ENCODE peak calls at places on chromosomes 4 and X, in six cellular contexts. A, O, B, S, E and W are unnamed samples.

GRCh38 chr4:184746532-184746870 is 12.6 kb upstream of the CENPU start:
- DNase-seq in A (peak; percentile 65), O (no peak), B (peak; percentile 98), S (peak; percentile 74), E (no peak), W (peak; percentile 64)

GRCh38 chr4:143186202-143186601 is 1.5 kb downstream of the USP38 start:
- DNase-seq in A (no peak), O (no peak), B (peak; percentile 17), S (peak; percentile 75), E (no peak), W (peak; percentile 38)

GRCh38 chr4:124711469-124712416 is 789 bp downstream of the ANKRD50 start:
- DNase-seq in A (peak; percentile 64), O (peak; percentile 52), B (peak; percentile 90), S (peak; percentile 79), E (peak; percentile 14), W (peak; percentile 78)

GRCh38 chr4:163164591-163164990 is 2.1 kb downstream of the NAF1 start:
- DNase-seq in A (no peak), O (no peak), B (peak; percentile 5), S (peak; percentile 39), E (no peak), W (peak; percentile 4)

GRCh38 chr4:101678180-101678579 is 112.3 kb upstream of the BANK1 start:
- DNase-seq in A (no peak), O (no peak), B (no peak), S (peak; percentile 62), E (no peak), W (peak; percentile 21)

GRCh38 chrX:49287665-49288064 is 15.8 kb upstream of the GAGE10 start:
- DNase-seq in A (no peak), O (no peak), B (no peak), S (no peak), E (no peak), W (no peak)

GRCh38 chr4:13285336-13285735 is 198.8 kb downstream of the RAB28 start:
- DNase-seq in A (no peak), O (no peak), B (no peak), S (peak; percentile 31), E (no peak), W (no peak)

GRCh38 chrX:113001836-113002235 is 161.2 kb upstream of the AMOT start:
- DNase-seq in A (no peak), O (no peak), B (no peak), S (peak; percentile 10), E (no peak), W (no peak)

GRCh38 chrX:28802625-28803024 is 215.4 kb downstream of the IL1RAPL1 start:
- DNase-seq in A (no peak), O (no peak), B (peak; percentile 13), S (no peak), E (no peak), W (no peak)

GRCh38 chrX:108309144-108309543 is 129.1 kb downstream of the COL4A6 start:
- DNase-seq in A (no peak), O (no peak), B (peak; percentile 86), S (no peak), E (no peak), W (no peak)

GRCh38 chr4:96952610-96953009 is 1112.7 kb downstream of the PDHA2 start:
- DNase-seq in A (no peak), O (no peak), B (no peak), S (no peak), E (no peak), W (no peak)

GRCh38 chr4:99670409-99671073 is 12.9 kb upstream of the C4orf54 start:
- DNase-seq in A (no peak), O (no peak), B (no peak), S (no peak), E (no peak), W (no peak)

GRCh38 chr4:16952896-16953605 is 54.6 kb upstream of the LDB2 start:
- DNase-seq in A (no peak), O (no peak), B (no peak), S (no peak), E (no peak), W (no peak)

GRCh38 chr4:143294310-143294709 is 42.4 kb upstream of the GAB1 start:
- DNase-seq in A (peak; percentile 65), O (peak; percentile 91), B (no peak), S (peak; percentile 36), E (peak; percentile 63), W (no peak)

GRCh38 chrX:109843963-109844751 is 111.1 kb upstream of the ACSL4 start:
- DNase-seq in A (no peak), O (no peak), B (no peak), S (peak; percentile 27), E (no peak), W (no peak)

GRCh38 chr4:45925809-45926208 is 198.0 kb downstream of the GABRG1 start:
- DNase-seq in A (no peak), O (no peak), B (no peak), S (no peak), E (no peak), W (no peak)
- H3K4me3 ChIP-seq in A (no peak overlapping the region), O (no peak overlapping the region), B (no peak overlapping the region), S (no peak overlapping the region), E (no peak overlapping the region), W (no peak overlapping the region)

GRCh38 chrX:9765072-9765736 is 443 bp downstream of the GPR143 start:
- DNase-seq in A (no peak), O (no peak), B (no peak), S (no peak), E (no peak), W (no peak)
- H3K4me3 ChIP-seq in A (no peak overlapping the region), O (no peak overlapping the region), B (peak overlapping the region; percentile 22), S (no peak overlapping the region), E (no peak overlapping the region), W (no peak overlapping the region)

DNA sequence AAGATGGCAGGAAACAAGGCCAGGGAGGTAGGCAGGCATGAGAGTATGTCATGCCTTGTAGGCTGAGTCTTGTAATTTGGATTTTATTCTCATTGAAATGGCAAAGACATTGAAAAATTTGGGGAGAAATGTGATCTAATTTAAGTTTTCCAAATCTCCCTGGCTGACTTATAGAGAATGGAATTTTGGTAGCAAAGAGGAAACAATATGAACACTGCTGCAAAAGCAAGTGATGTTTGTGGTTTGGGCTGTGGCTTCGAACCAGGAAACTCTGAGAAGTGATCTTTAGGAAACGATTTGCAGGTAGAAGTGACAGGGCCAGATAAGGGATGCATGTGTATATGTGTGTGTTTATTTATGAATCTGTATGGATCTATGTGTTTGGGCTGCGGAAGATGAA is 35.6 kb downstream of the ARSJ start:
- DNase-seq in A (no peak), O (no peak), B (no peak), S (peak; percentile 58), E (no peak), W (no peak)
- H3K4me3 ChIP-seq in A (no peak overlapping the region), O (no peak overlapping the region), B (no peak overlapping the region), S (no peak overlapping the region), E (no peak overlapping the region), W (no peak overlapping the region)

GRCh38 chr4:54658321-54659093 is 750 bp downstream of the KIT start:
- DNase-seq in A (peak; percentile 36), O (peak; percentile 64), B (peak; percentile 32), S (peak; percentile 67), E (no peak), W (peak; percentile 45)
- H3K4me3 ChIP-seq in A (peak overlapping the region; percentile 47), O (peak overlapping the region; percentile 46), B (peak overlapping the region; percentile 58), S (peak overlapping the region; percentile 71), E (peak overlapping the region; percentile 41), W (peak overlapping the region; percentile 82)

GRCh38 chr4:48064349-48064748 is 47.8 kb downstream of the NIPAL1 start:
- DNase-seq in A (no peak), O (no peak), B (no peak), S (no peak), E (no peak), W (no peak)
- H3K4me3 ChIP-seq in A (no peak overlapping the region), O (no peak overlapping the region), B (no peak overlapping the region), S (no peak overlapping the region), E (no peak overlapping the region), W (no peak overlapping the region)

GRCh38 chr4:77437079-77437478 is 168.5 kb upstream of the CXCL13 start:
- DNase-seq in A (no peak), O (no peak), B (no peak), S (no peak), E (no peak), W (no peak)

GRCh38 chr4:77434299-77435092 is 171.1 kb upstream of the CXCL13 start:
- DNase-seq in A (no peak), O (peak; percentile 39), B (no peak), S (no peak), E (peak; percentile 34), W (no peak)

GRCh38 chr4:77430847-77431246 is 174.8 kb upstream of the CXCL13 start:
- DNase-seq in A (no peak), O (no peak), B (no peak), S (no peak), E (no peak), W (no peak)

GRCh38 chr4:77433102-77433733 is 172.4 kb upstream of the CXCL13 start:
- DNase-seq in A (no peak), O (no peak), B (peak; percentile 61), S (peak; percentile 59), E (no peak), W (no peak)

DNA sequence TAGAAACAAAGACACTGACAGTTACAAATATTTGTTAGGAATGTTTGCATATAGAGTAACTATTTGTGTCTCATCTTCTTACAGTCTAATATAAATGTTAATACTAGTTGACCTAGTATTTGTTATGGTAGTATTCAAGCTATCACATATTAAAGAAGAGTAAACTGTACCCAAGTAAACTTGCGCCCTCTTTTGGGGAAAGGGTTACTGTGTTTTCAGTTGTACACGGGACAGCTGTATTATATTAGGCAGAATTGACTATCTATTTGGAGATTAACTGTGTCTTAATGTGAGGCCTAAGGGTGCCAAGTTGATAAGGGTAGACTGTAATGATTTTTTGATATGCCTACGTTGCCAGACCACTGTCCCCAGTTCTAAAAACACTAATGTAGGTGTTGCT is 172.9 kb upstream of the CXCL13 start:
- DNase-seq in A (no peak), O (no peak), B (no peak), S (no peak), E (no peak), W (no peak)
- H3K4me3 ChIP-seq in A (no peak overlapping the region), O (no peak overlapping the region), B (no peak overlapping the region), S (no peak overlapping the region), E (no peak overlapping the region), W (no peak overlapping the region)

DNA sequence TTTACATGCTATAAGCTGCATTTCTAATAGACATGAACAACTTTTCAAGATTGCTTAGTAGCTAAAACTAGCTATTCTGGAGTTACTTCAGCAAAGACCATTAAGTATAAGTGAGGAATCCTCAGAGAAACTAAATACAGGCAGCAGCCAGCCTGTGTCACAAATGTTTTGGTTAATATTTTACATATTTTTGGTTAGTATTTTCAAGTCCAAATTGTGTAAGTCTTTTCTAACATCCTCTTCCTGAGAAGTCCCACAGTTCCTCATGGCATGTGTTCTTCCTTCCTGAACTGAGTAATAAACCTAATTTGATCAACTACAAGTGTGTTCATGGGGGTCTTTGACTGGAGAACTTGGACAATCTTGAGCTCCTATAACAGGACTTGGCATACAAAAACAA is 42.4 kb upstream of the MCF2 start:
- DNase-seq in A (no peak), O (no peak), B (peak; percentile 2), S (peak; percentile 4), E (no peak), W (no peak)
- H3K4me3 ChIP-seq in A (no peak overlapping the region), O (no peak overlapping the region), B (no peak overlapping the region), S (no peak overlapping the region), E (no peak overlapping the region), W (no peak overlapping the region)

GRCh38 chr4:168634276-168634802 is 137.5 kb downstream of the PALLD start:
- DNase-seq in A (no peak), O (no peak), B (peak; percentile 96), S (peak; percentile 89), E (no peak), W (peak; percentile 92)
- H3K4me3 ChIP-seq in A (no peak overlapping the region), O (no peak overlapping the region), B (peak overlapping the region; percentile 69), S (peak overlapping the region; percentile 47), E (peak overlapping the region; percentile 1), W (peak overlapping the region; percentile 1)